ENCODE peak calls at places on chromosomes 6 and 20, in six cellular contexts. S is AG08395, C is EL, L is heart left ventricle, N is astrocyte of the spinal cord, B is colonic mucosa. O is an unnamed sample.

GRCh38 chr20:22974354-22974753 is 60.8 kb upstream of the SSTR4 start:
- DNase-seq in N (no peak), C (peak; percentile 18), B (no peak), L (no peak), S (no peak), O (no peak)

GRCh38 chr6:137798846-137799245 is 68.2 kb upstream of the TNFAIP3 start:
- DNase-seq in B (no peak), N (peak; percentile 65), C (no peak), L (no peak), S (no peak), O (no peak)

GRCh38 chr6:3190056-3190455 is 32.7 kb upstream of the TUBB2A start:
- DNase-seq in B (no peak), C (peak; percentile 18), L (no peak), N (no peak), S (no peak), O (no peak)

GRCh38 chr20:54514020-54514607 is 38.7 kb downstream of the DOK5 start:
- DNase-seq in S (no peak), N (no peak), L (no peak), B (no peak), C (no peak), O (no peak)

GRCh38 chr6:154933181-154933827 is 61.8 kb upstream of the TIAM2 start:
- DNase-seq in S (no peak), B (no peak), N (peak; percentile 51), C (peak; percentile 42), L (no peak), O (no peak)

GRCh38 chr6:154370545-154370944 is 13.9 kb upstream of the IPCEF1 start:
- DNase-seq in S (peak; percentile 64), N (peak; percentile 47), B (no peak), C (peak; percentile 55), L (no peak), O (no peak)

GRCh38 chr6:89386917-89387491 is 25.1 kb downstream of the RRAGD start:
- DNase-seq in L (no peak), B (no peak), N (no peak), S (no peak), C (no peak), O (no peak)

GRCh38 chr20:20824924-20825584 is 112.6 kb upstream of the RALGAPA2 start:
- DNase-seq in L (peak; percentile 64), B (peak; percentile 75), N (peak; percentile 3), C (peak; percentile 32), S (peak; percentile 26), O (peak; percentile 42)

GRCh38 chr20:61859712-61860111 is 206.0 kb downstream of the TAF4 start:
- DNase-seq in C (no peak), L (no peak), S (no peak), N (no peak), B (no peak), O (no peak)

GRCh38 chr6:8860671-8861070 is 425.3 kb upstream of the SLC35B3 start:
- DNase-seq in S (no peak), B (no peak), N (no peak), C (no peak), L (no peak), O (no peak)

GRCh38 chr20:59222239-59222981 is 58.8 kb downstream of the ZNF831 start:
- DNase-seq in L (peak; percentile 81), N (peak; percentile 73), B (peak; percentile 86), C (peak; percentile 67), S (peak; percentile 80), O (peak; percentile 36)

GRCh38 chr6:98416027-98416426 is 418.3 kb upstream of the POU3F2 start:
- DNase-seq in B (no peak), N (no peak), L (no peak), C (no peak), S (no peak), O (no peak)

O was measured in gastrocnemius medialis.